ENCODE peak calls at places on chromosomes 3 and 15, in four cellular contexts. P is A549, N is suprapubic skin, R is uterus. C is an unnamed sample.

GRCh38 chr3:41007399-41007798 is 191.9 kb upstream of the CTNNB1 start:
- DNase-seq in P (no peak), N (no peak), R (no peak), C (no peak)

GRCh38 chr15:65244638-65245037 is 33.4 kb upstream of the CILP start:
- DNase-seq in P (no peak), N (no peak), R (no peak), C (no peak)

GRCh38 chr3:39291903-39292329 is 12.1 kb upstream of the CX3CR1 start:
- DNase-seq in P (peak; percentile 58), N (peak; percentile 81), R (peak; percentile 57), C (no peak)

GRCh38 chr15:99454941-99455795 is 110.6 kb upstream of the MEF2A start:
- DNase-seq in P (peak; percentile 19), N (peak; percentile 91), R (peak; percentile 87), C (no peak)

GRCh38 chr3:18112976-18113766 is 312.0 kb downstream of the SATB1 start:
- DNase-seq in P (no peak), N (no peak), R (no peak), C (no peak)

GRCh38 chr3:195247863-195248189 is 23.1 kb downstream of the XXYLT1 start:
- DNase-seq in P (no peak), N (no peak), R (no peak), C (no peak)

GRCh38 chr3:154161806-154162205 is 40.6 kb downstream of the ARHGEF26 start:
- DNase-seq in P (no peak), N (no peak), R (no peak), C (no peak)

GRCh38 chr15:83285979-83286553 is 1.6 kb upstream of the BNC1 start:
- DNase-seq in P (peak; percentile 70), N (no peak), R (no peak), C (no peak)

GRCh38 chr15:69311319-69311721 is 12.6 kb downstream of the PAQR5 start:
- DNase-seq in P (peak; percentile 74), N (no peak), R (no peak), C (no peak)

GRCh38 chr3:106097817-106098410 is 229.1 kb upstream of the CBLB start:
- DNase-seq in P (no peak), N (no peak), R (no peak), C (no peak)

GRCh38 chr3:37671926-37672325 is 189.8 kb upstream of the CTDSPL start:
- DNase-seq in P (no peak), N (no peak), R (no peak), C (no peak)

GRCh38 chr3:187006884-187007630 is 76.7 kb downstream of the ST6GAL1 start:
- DNase-seq in P (no peak), N (no peak), R (no peak), C (no peak)

GRCh38 chr3:188041193-188041592 is 112.8 kb upstream of the LPP start:
- DNase-seq in P (no peak), N (no peak), R (no peak), C (no peak)

DNA sequence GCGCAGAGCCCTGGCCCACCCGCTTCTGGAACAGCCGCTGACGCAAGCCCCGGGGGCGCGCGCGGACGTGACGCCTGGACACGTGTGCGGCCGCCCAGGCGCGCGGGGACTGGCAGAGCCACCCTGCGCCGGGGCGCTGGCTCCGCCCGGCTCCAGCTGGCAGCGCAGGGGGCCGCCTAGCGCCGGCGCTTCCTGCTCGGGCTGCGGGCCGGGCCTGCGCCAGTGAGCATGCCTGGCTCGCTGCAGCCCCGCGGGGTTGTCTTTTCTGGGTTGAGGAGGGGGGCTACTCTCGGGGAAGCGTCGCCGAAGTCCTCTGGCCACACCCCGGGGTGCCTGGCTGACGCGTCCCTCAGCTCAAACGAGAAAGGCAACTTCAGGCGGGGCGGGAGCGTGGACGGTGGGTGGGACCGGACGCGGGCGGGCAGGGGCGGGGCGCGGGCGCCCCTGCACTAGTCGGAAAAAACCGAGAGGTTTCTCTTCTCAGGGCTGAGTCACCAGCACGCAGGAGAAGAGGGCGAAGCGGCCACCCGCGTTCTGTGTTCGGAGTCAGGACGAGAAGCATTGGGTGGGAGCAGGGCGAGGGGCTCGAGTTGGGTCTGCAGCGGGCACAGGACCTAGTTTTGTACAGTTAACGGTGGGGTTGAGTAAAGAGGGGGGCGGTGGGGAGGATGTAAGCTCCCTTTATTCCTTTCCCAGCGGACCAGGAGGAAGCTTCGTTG is at the start of gene SIAH2:
- DNase-seq in P (peak; percentile 95), N (peak; percentile 95), R (peak; percentile 91), C (peak; percentile 73)
- TF ChIP-seq POLR2A in P (peak; percentile 94), N (no peak), R (peak; percentile 78), C (peak; percentile 64)

DNA sequence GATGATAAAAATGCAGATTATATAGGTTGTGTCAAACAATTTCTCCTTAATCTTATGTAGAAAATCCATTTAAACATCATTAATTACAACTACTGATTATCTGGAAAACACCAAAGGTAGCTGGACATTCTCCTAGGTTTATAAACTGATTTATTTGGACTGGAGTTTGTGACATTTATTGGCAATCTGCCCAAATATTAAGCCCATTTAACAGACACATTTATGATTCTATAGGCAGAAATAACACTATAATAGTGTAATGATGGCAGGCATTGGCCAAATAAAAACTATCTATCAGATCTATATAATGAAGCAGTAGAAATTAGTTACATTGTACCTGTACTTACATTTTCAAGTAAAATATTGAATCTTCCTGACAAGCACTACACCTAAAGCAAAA is 117.8 kb downstream of the TFDP2 start:
- DNase-seq in P (no peak), N (no peak), R (no peak), C (no peak)
- H3K27ac ChIP-seq in P (no peak overlapping the region), N (no peak overlapping the region), R (no peak overlapping the region), C (no peak overlapping the region)

GRCh38 chr15:91989821-91990220 is 136.3 kb downstream of the SLCO3A1 start:
- DNase-seq in P (no peak), N (no peak), R (no peak), C (no peak)
- H3K4me1 ChIP-seq in P (no peaks in the 10 kb centered on the region), N (peaks cover 7% of the 10 kb centered on the region), R (peaks cover 3% of the 10 kb centered on the region), C (peaks cover 8% of the 10 kb centered on the region)

GRCh38 chr3:9396301-9396631 is 1.1 kb upstream of the SETD5 start:
- DNase-seq in P (peak; percentile 97), N (peak; percentile 95), R (no peak), C (peak; percentile 84)
- TF ChIP-seq POLR2A in P (peak; percentile 51), N (no peak), R (no peak), C (peak; percentile 35)

DNA sequence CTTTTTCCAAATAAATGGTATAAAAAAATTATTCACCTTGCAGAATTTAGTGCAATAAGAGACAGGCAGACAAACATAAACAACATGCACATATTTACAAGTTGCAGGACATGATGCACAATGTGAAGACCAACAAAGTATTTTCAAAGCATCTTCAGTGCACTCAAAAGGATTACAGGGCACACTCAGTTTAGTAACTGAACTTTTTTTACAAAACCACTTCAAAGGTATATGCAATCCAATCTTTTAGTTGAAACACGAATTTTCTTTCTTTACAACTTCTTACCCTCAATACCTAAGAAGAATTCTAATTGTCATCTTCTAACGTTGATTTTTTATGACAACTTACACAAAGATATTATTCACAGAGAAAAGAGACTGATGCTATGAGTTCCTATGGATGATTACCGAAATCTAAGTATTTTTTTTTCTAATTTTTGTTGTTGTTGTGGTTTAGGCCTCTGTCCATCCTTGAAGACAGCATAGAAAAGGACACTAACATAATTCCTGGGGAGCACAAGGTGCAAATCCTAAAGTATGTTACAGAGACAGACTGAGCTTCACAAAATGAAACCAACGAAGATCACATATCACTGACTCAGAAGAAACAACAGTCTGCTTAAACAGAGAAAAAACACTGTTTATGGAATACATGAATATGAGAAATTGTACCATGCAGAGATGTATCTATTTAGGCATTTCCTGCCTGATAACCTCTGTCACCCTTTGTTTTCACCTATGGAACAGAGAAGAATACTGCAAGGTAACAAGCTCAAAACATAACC is 50.3 kb downstream of the ZMAT3 start:
- DNase-seq in P (no peak), N (no peak), R (no peak), C (no peak)
- H3K27ac ChIP-seq in P (no peak overlapping the region), N (no peak overlapping the region), R (no peak overlapping the region), C (no peak overlapping the region)

DNA sequence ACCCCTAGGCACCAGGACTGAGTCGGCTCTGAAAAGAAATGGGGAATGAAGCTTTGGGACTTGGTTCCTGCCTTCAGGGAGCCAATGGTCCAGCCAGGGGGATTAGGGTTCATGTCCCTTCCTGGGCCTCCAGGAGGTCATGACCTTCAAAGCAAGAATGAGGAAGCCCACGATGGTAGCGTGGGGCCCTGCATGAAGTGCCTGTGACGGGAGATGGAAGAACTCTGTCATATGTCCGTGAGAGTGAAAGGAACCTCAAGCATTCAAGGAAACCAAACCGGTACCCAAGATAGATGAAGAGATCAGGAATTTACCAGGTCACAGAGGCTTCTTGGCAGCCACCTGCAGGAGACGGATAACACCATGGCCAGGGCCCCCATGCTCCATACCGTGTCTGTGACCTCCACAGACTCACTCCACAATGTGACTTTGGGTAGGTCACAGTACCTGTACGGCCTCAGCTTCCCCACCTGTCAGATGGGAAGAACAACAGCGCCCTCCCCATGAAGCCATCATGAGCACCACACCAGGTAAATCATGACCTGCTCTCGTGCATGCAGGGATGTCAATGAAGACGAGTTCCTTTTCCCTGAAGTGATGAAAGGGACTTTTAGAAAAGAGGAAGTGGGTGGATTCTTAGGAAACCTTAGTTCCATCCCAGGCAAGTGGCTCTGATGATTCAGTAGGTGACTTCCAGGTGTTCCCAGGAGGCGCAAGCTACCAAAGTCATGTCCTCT is 23.3 kb upstream of the CYP11A1 start:
- DNase-seq in P (no peak), N (no peak), R (no peak), C (no peak)
- H3K4me1 ChIP-seq in P (peaks cover 4% of the 10 kb centered on the region), N (peaks cover 16% of the 10 kb centered on the region), R (no peaks in the 10 kb centered on the region), C (peaks cover 10% of the 10 kb centered on the region)

GRCh38 chr15:40405501-40406381 is at the start of gene IVD:
- DNase-seq in P (peak; percentile 79), N (peak; percentile 94), R (peak; percentile 94), C (peak; percentile 72)
- TF ChIP-seq POLR2A in P (peak; percentile 49), N (no peak), R (peak; percentile 68), C (peak; percentile 62)

GRCh38 chr15:78944202-78944625 is 632 bp downstream of the CTSH start:
- DNase-seq in P (no peak), N (no peak), R (peak; percentile 23), C (no peak)
- H3K27ac ChIP-seq in P (peak overlapping the region; percentile 66), N (peak overlapping the region; percentile 62), R (peak overlapping the region; percentile 56), C (peak overlapping the region; percentile 67)

C was measured in esophagus squamous epithelium.